ENCODE peak calls at places on chromosomes 5 and 9, in ten cellular contexts. One of them, this sample, is unnamed.

GRCh38 chr5:146447734-146448380 is 724 bp downstream of the TCERG1 start:
- DNase-seq in T-helper 1 cell: no peak
- DNase-seq in naive thymus-derived CD4-positive, alpha-beta T cell: peak; percentile 8
- DNase-seq in stimulated activated CD4-positive, alpha-beta T cell treated with anti-CD3 and anti-CD28 coated beads, Interleukin-4, amount 100 ng/mL, for 24 hours: peak; percentile 42
- DNase-seq in activated T-cell treated with anti-CD3 and anti-CD28 coated beads for 48 hours: peak; percentile 11
- DNase-seq in AG08396: peak; percentile 29
- DNase-seq in non-pigmented ciliary epithelial cell: no peak
- DNase-seq in Calu3: peak; percentile 40
- DNase-seq in CD4-positive, alpha-beta memory T cell: no peak
- DNase-seq in GDM1: no peak
- DNase-seq in this sample: no peak

GRCh38 chr5:151661968-151662732 is 24.6 kb downstream of the SPARC start:
- DNase-seq in T-helper 1 cell: no peak
- DNase-seq in naive thymus-derived CD4-positive, alpha-beta T cell: no peak
- DNase-seq in stimulated activated CD4-positive, alpha-beta T cell treated with anti-CD3 and anti-CD28 coated beads, Interleukin-4, amount 100 ng/mL, for 24 hours: no peak
- DNase-seq in activated T-cell treated with anti-CD3 and anti-CD28 coated beads for 48 hours: no peak
- DNase-seq in AG08396: no peak
- DNase-seq in non-pigmented ciliary epithelial cell: no peak
- DNase-seq in Calu3: no peak
- DNase-seq in CD4-positive, alpha-beta memory T cell: no peak
- DNase-seq in GDM1: no peak
- DNase-seq in this sample: no peak

GRCh38 chr9:35882996-35883395 is 12.8 kb upstream of the OR13J1 start:
- DNase-seq in T-helper 1 cell: no peak
- DNase-seq in naive thymus-derived CD4-positive, alpha-beta T cell: no peak
- DNase-seq in stimulated activated CD4-positive, alpha-beta T cell treated with anti-CD3 and anti-CD28 coated beads, Interleukin-4, amount 100 ng/mL, for 24 hours: no peak
- DNase-seq in activated T-cell treated with anti-CD3 and anti-CD28 coated beads for 48 hours: no peak
- DNase-seq in AG08396: no peak
- DNase-seq in non-pigmented ciliary epithelial cell: no peak
- DNase-seq in Calu3: no peak
- DNase-seq in CD4-positive, alpha-beta memory T cell: no peak
- DNase-seq in GDM1: no peak
- DNase-seq in this sample: no peak

GRCh38 chr5:141914154-141914743 is 9.4 kb upstream of the DELE1 start:
- DNase-seq in T-helper 1 cell: no peak
- DNase-seq in naive thymus-derived CD4-positive, alpha-beta T cell: peak; percentile 16
- DNase-seq in stimulated activated CD4-positive, alpha-beta T cell treated with anti-CD3 and anti-CD28 coated beads, Interleukin-4, amount 100 ng/mL, for 24 hours: peak; percentile 9
- DNase-seq in activated T-cell treated with anti-CD3 and anti-CD28 coated beads for 48 hours: peak; percentile 27
- DNase-seq in AG08396: peak; percentile 48
- DNase-seq in non-pigmented ciliary epithelial cell: no peak
- DNase-seq in Calu3: peak; percentile 54
- DNase-seq in CD4-positive, alpha-beta memory T cell: no peak
- DNase-seq in GDM1: no peak
- DNase-seq in this sample: no peak

GRCh38 chr5:93677344-93678021 is 63.9 kb downstream of the POU5F2 start:
- DNase-seq in T-helper 1 cell: no peak
- DNase-seq in naive thymus-derived CD4-positive, alpha-beta T cell: no peak
- DNase-seq in stimulated activated CD4-positive, alpha-beta T cell treated with anti-CD3 and anti-CD28 coated beads, Interleukin-4, amount 100 ng/mL, for 24 hours: no peak
- DNase-seq in activated T-cell treated with anti-CD3 and anti-CD28 coated beads for 48 hours: no peak
- DNase-seq in AG08396: peak; percentile 79
- DNase-seq in non-pigmented ciliary epithelial cell: peak; percentile 63
- DNase-seq in Calu3: peak; percentile 76
- DNase-seq in CD4-positive, alpha-beta memory T cell: no peak
- DNase-seq in GDM1: no peak
- DNase-seq in this sample: peak; percentile 85

GRCh38 chr5:55645304-55645703 is 66.8 kb downstream of the SLC38A9 start:
- DNase-seq in T-helper 1 cell: no peak
- DNase-seq in naive thymus-derived CD4-positive, alpha-beta T cell: no peak
- DNase-seq in stimulated activated CD4-positive, alpha-beta T cell treated with anti-CD3 and anti-CD28 coated beads, Interleukin-4, amount 100 ng/mL, for 24 hours: no peak
- DNase-seq in activated T-cell treated with anti-CD3 and anti-CD28 coated beads for 48 hours: no peak
- DNase-seq in AG08396: no peak
- DNase-seq in non-pigmented ciliary epithelial cell: no peak
- DNase-seq in Calu3: no peak
- DNase-seq in CD4-positive, alpha-beta memory T cell: no peak
- DNase-seq in GDM1: no peak
- DNase-seq in this sample: no peak

GRCh38 chr9:92749934-92750315 is 14.7 kb downstream of the BICD2 start:
- DNase-seq in T-helper 1 cell: no peak
- DNase-seq in naive thymus-derived CD4-positive, alpha-beta T cell: no peak
- DNase-seq in stimulated activated CD4-positive, alpha-beta T cell treated with anti-CD3 and anti-CD28 coated beads, Interleukin-4, amount 100 ng/mL, for 24 hours: no peak
- DNase-seq in activated T-cell treated with anti-CD3 and anti-CD28 coated beads for 48 hours: no peak
- DNase-seq in AG08396: no peak
- DNase-seq in non-pigmented ciliary epithelial cell: no peak
- DNase-seq in Calu3: no peak
- DNase-seq in CD4-positive, alpha-beta memory T cell: no peak
- DNase-seq in GDM1: no peak
- DNase-seq in this sample: no peak

GRCh38 chr9:125904155-125904841 is 157.1 kb downstream of the PBX3 start:
- DNase-seq in T-helper 1 cell: no peak
- DNase-seq in naive thymus-derived CD4-positive, alpha-beta T cell: no peak
- DNase-seq in stimulated activated CD4-positive, alpha-beta T cell treated with anti-CD3 and anti-CD28 coated beads, Interleukin-4, amount 100 ng/mL, for 24 hours: no peak
- DNase-seq in activated T-cell treated with anti-CD3 and anti-CD28 coated beads for 48 hours: no peak
- DNase-seq in AG08396: no peak
- DNase-seq in non-pigmented ciliary epithelial cell: no peak
- DNase-seq in Calu3: no peak
- DNase-seq in CD4-positive, alpha-beta memory T cell: no peak
- DNase-seq in GDM1: peak; percentile 49
- DNase-seq in this sample: no peak

GRCh38 chr5:32329395-32329834 is 16.7 kb upstream of the MTMR12 start:
- DNase-seq in T-helper 1 cell: peak; percentile 33
- DNase-seq in naive thymus-derived CD4-positive, alpha-beta T cell: peak; percentile 44
- DNase-seq in stimulated activated CD4-positive, alpha-beta T cell treated with anti-CD3 and anti-CD28 coated beads, Interleukin-4, amount 100 ng/mL, for 24 hours: peak; percentile 61
- DNase-seq in activated T-cell treated with anti-CD3 and anti-CD28 coated beads for 48 hours: peak; percentile 35
- DNase-seq in AG08396: peak; percentile 80
- DNase-seq in non-pigmented ciliary epithelial cell: no peak
- DNase-seq in Calu3: peak; percentile 76
- DNase-seq in CD4-positive, alpha-beta memory T cell: no peak
- DNase-seq in GDM1: peak; percentile 49
- DNase-seq in this sample: no peak

GRCh38 chr5:14914603-14915277 is 43.2 kb upstream of the ANKH start:
- DNase-seq in T-helper 1 cell: no peak
- DNase-seq in naive thymus-derived CD4-positive, alpha-beta T cell: no peak
- DNase-seq in stimulated activated CD4-positive, alpha-beta T cell treated with anti-CD3 and anti-CD28 coated beads, Interleukin-4, amount 100 ng/mL, for 24 hours: peak; percentile 17
- DNase-seq in activated T-cell treated with anti-CD3 and anti-CD28 coated beads for 48 hours: no peak
- DNase-seq in AG08396: peak; percentile 18
- DNase-seq in non-pigmented ciliary epithelial cell: peak; percentile 65
- DNase-seq in Calu3: no peak
- DNase-seq in CD4-positive, alpha-beta memory T cell: no peak
- DNase-seq in GDM1: no peak
- DNase-seq in this sample: no peak

GRCh38 chr5:72854419-72854818 is 38.0 kb downstream of the TNPO1 start:
- DNase-seq in T-helper 1 cell: no peak
- DNase-seq in naive thymus-derived CD4-positive, alpha-beta T cell: no peak
- DNase-seq in stimulated activated CD4-positive, alpha-beta T cell treated with anti-CD3 and anti-CD28 coated beads, Interleukin-4, amount 100 ng/mL, for 24 hours: no peak
- DNase-seq in activated T-cell treated with anti-CD3 and anti-CD28 coated beads for 48 hours: no peak
- DNase-seq in AG08396: no peak
- DNase-seq in non-pigmented ciliary epithelial cell: no peak
- DNase-seq in Calu3: no peak
- DNase-seq in CD4-positive, alpha-beta memory T cell: no peak
- DNase-seq in GDM1: no peak
- DNase-seq in this sample: no peak

GRCh38 chr9:7967851-7968250 is 168.3 kb upstream of the DMAC1 start:
- DNase-seq in T-helper 1 cell: no peak
- DNase-seq in naive thymus-derived CD4-positive, alpha-beta T cell: no peak
- DNase-seq in stimulated activated CD4-positive, alpha-beta T cell treated with anti-CD3 and anti-CD28 coated beads, Interleukin-4, amount 100 ng/mL, for 24 hours: no peak
- DNase-seq in activated T-cell treated with anti-CD3 and anti-CD28 coated beads for 48 hours: no peak
- DNase-seq in AG08396: no peak
- DNase-seq in non-pigmented ciliary epithelial cell: no peak
- DNase-seq in Calu3: peak; percentile 21
- DNase-seq in CD4-positive, alpha-beta memory T cell: no peak
- DNase-seq in GDM1: no peak
- DNase-seq in this sample: no peak

GRCh38 chr5:7372399-7372798 is 23.5 kb upstream of the ADCY2 start:
- DNase-seq in T-helper 1 cell: no peak
- DNase-seq in naive thymus-derived CD4-positive, alpha-beta T cell: no peak
- DNase-seq in stimulated activated CD4-positive, alpha-beta T cell treated with anti-CD3 and anti-CD28 coated beads, Interleukin-4, amount 100 ng/mL, for 24 hours: no peak
- DNase-seq in activated T-cell treated with anti-CD3 and anti-CD28 coated beads for 48 hours: no peak
- DNase-seq in AG08396: no peak
- DNase-seq in non-pigmented ciliary epithelial cell: no peak
- DNase-seq in Calu3: no peak
- DNase-seq in CD4-positive, alpha-beta memory T cell: no peak
- DNase-seq in GDM1: no peak
- DNase-seq in this sample: no peak

GRCh38 chr5:118888556-118888955 is 99.8 kb downstream of the DTWD2 start:
- DNase-seq in T-helper 1 cell: no peak
- DNase-seq in naive thymus-derived CD4-positive, alpha-beta T cell: no peak
- DNase-seq in stimulated activated CD4-positive, alpha-beta T cell treated with anti-CD3 and anti-CD28 coated beads, Interleukin-4, amount 100 ng/mL, for 24 hours: no peak
- DNase-seq in activated T-cell treated with anti-CD3 and anti-CD28 coated beads for 48 hours: no peak
- DNase-seq in AG08396: no peak
- DNase-seq in non-pigmented ciliary epithelial cell: no peak
- DNase-seq in Calu3: no peak
- DNase-seq in CD4-positive, alpha-beta memory T cell: no peak
- DNase-seq in GDM1: no peak
- DNase-seq in this sample: no peak

GRCh38 chr9:8750639-8751041 is 951.1 kb upstream of the DMAC1 start:
- DNase-seq in T-helper 1 cell: no peak
- DNase-seq in naive thymus-derived CD4-positive, alpha-beta T cell: no peak
- DNase-seq in stimulated activated CD4-positive, alpha-beta T cell treated with anti-CD3 and anti-CD28 coated beads, Interleukin-4, amount 100 ng/mL, for 24 hours: no peak
- DNase-seq in activated T-cell treated with anti-CD3 and anti-CD28 coated beads for 48 hours: no peak
- DNase-seq in AG08396: no peak
- DNase-seq in non-pigmented ciliary epithelial cell: no peak
- DNase-seq in Calu3: no peak
- DNase-seq in CD4-positive, alpha-beta memory T cell: no peak
- DNase-seq in GDM1: no peak
- DNase-seq in this sample: no peak

GRCh38 chr9:127976498-127976897 is 4.3 kb downstream of the EEIG1 start:
- DNase-seq in T-helper 1 cell: no peak
- DNase-seq in naive thymus-derived CD4-positive, alpha-beta T cell: peak; percentile 57
- DNase-seq in stimulated activated CD4-positive, alpha-beta T cell treated with anti-CD3 and anti-CD28 coated beads, Interleukin-4, amount 100 ng/mL, for 24 hours: peak; percentile 23
- DNase-seq in activated T-cell treated with anti-CD3 and anti-CD28 coated beads for 48 hours: no peak
- DNase-seq in AG08396: no peak
- DNase-seq in non-pigmented ciliary epithelial cell: no peak
- DNase-seq in Calu3: no peak
- DNase-seq in CD4-positive, alpha-beta memory T cell: peak; percentile 87
- DNase-seq in GDM1: no peak
- DNase-seq in this sample: no peak

GRCh38 chr9:20941177-20941690 is 90.2 kb downstream of the HACD4 start:
- DNase-seq in T-helper 1 cell: peak; percentile 38
- DNase-seq in naive thymus-derived CD4-positive, alpha-beta T cell: peak; percentile 67
- DNase-seq in stimulated activated CD4-positive, alpha-beta T cell treated with anti-CD3 and anti-CD28 coated beads, Interleukin-4, amount 100 ng/mL, for 24 hours: peak; percentile 62
- DNase-seq in activated T-cell treated with anti-CD3 and anti-CD28 coated beads for 48 hours: peak; percentile 8
- DNase-seq in AG08396: peak; percentile 60
- DNase-seq in non-pigmented ciliary epithelial cell: no peak
- DNase-seq in Calu3: peak; percentile 39
- DNase-seq in CD4-positive, alpha-beta memory T cell: peak; percentile 56
- DNase-seq in GDM1: peak; percentile 51
- DNase-seq in this sample: peak; percentile 2

GRCh38 chr5:5795074-5795779 is 372.8 kb downstream of the ICE1 start:
- DNase-seq in T-helper 1 cell: no peak
- DNase-seq in naive thymus-derived CD4-positive, alpha-beta T cell: no peak
- DNase-seq in stimulated activated CD4-positive, alpha-beta T cell treated with anti-CD3 and anti-CD28 coated beads, Interleukin-4, amount 100 ng/mL, for 24 hours: no peak
- DNase-seq in activated T-cell treated with anti-CD3 and anti-CD28 coated beads for 48 hours: no peak
- DNase-seq in AG08396: no peak
- DNase-seq in non-pigmented ciliary epithelial cell: no peak
- DNase-seq in Calu3: no peak
- DNase-seq in CD4-positive, alpha-beta memory T cell: no peak
- DNase-seq in GDM1: no peak
- DNase-seq in this sample: no peak

GRCh38 chr5:83540105-83540504 is 68.6 kb downstream of the VCAN start:
- DNase-seq in T-helper 1 cell: no peak
- DNase-seq in naive thymus-derived CD4-positive, alpha-beta T cell: no peak
- DNase-seq in stimulated activated CD4-positive, alpha-beta T cell treated with anti-CD3 and anti-CD28 coated beads, Interleukin-4, amount 100 ng/mL, for 24 hours: no peak
- DNase-seq in activated T-cell treated with anti-CD3 and anti-CD28 coated beads for 48 hours: no peak
- DNase-seq in AG08396: no peak
- DNase-seq in non-pigmented ciliary epithelial cell: no peak
- DNase-seq in Calu3: no peak
- DNase-seq in CD4-positive, alpha-beta memory T cell: no peak
- DNase-seq in GDM1: no peak
- DNase-seq in this sample: no peak

GRCh38 chr5:135033026-135033861 is 784 bp downstream of the PITX1 start:
- DNase-seq in T-helper 1 cell: no peak
- DNase-seq in naive thymus-derived CD4-positive, alpha-beta T cell: peak; percentile 15
- DNase-seq in stimulated activated CD4-positive, alpha-beta T cell treated with anti-CD3 and anti-CD28 coated beads, Interleukin-4, amount 100 ng/mL, for 24 hours: no peak
- DNase-seq in activated T-cell treated with anti-CD3 and anti-CD28 coated beads for 48 hours: no peak
- DNase-seq in AG08396: peak; percentile 63
- DNase-seq in non-pigmented ciliary epithelial cell: no peak
- DNase-seq in Calu3: peak; percentile 55
- DNase-seq in CD4-positive, alpha-beta memory T cell: no peak
- DNase-seq in GDM1: no peak
- DNase-seq in this sample: no peak

GRCh38 chr9:89695441-89695891 is 90.7 kb downstream of the GADD45G start:
- DNase-seq in T-helper 1 cell: no peak
- DNase-seq in naive thymus-derived CD4-positive, alpha-beta T cell: no peak
- DNase-seq in stimulated activated CD4-positive, alpha-beta T cell treated with anti-CD3 and anti-CD28 coated beads, Interleukin-4, amount 100 ng/mL, for 24 hours: no peak
- DNase-seq in activated T-cell treated with anti-CD3 and anti-CD28 coated beads for 48 hours: no peak
- DNase-seq in AG08396: no peak
- DNase-seq in non-pigmented ciliary epithelial cell: no peak
- DNase-seq in Calu3: no peak
- DNase-seq in CD4-positive, alpha-beta memory T cell: no peak
- DNase-seq in GDM1: no peak
- DNase-seq in this sample: no peak

GRCh38 chr9:88833946-88834345 is 157.3 kb upstream of the S1PR3 start:
- DNase-seq in T-helper 1 cell: no peak
- DNase-seq in naive thymus-derived CD4-positive, alpha-beta T cell: no peak
- DNase-seq in stimulated activated CD4-positive, alpha-beta T cell treated with anti-CD3 and anti-CD28 coated beads, Interleukin-4, amount 100 ng/mL, for 24 hours: no peak
- DNase-seq in activated T-cell treated with anti-CD3 and anti-CD28 coated beads for 48 hours: no peak
- DNase-seq in AG08396: no peak
- DNase-seq in non-pigmented ciliary epithelial cell: no peak
- DNase-seq in Calu3: no peak
- DNase-seq in CD4-positive, alpha-beta memory T cell: no peak
- DNase-seq in GDM1: no peak
- DNase-seq in this sample: no peak

GRCh38 chr5:36744678-36745659 is 131.6 kb upstream of the NIPBL start:
- DNase-seq in T-helper 1 cell: no peak
- DNase-seq in naive thymus-derived CD4-positive, alpha-beta T cell: peak; percentile 30
- DNase-seq in stimulated activated CD4-positive, alpha-beta T cell treated with anti-CD3 and anti-CD28 coated beads, Interleukin-4, amount 100 ng/mL, for 24 hours: peak; percentile 28
- DNase-seq in activated T-cell treated with anti-CD3 and anti-CD28 coated beads for 48 hours: peak; percentile 18
- DNase-seq in AG08396: peak; percentile 84
- DNase-seq in non-pigmented ciliary epithelial cell: peak; percentile 13
- DNase-seq in Calu3: peak; percentile 92
- DNase-seq in CD4-positive, alpha-beta memory T cell: no peak
- DNase-seq in GDM1: peak; percentile 55
- DNase-seq in this sample: no peak

GRCh38 chr5:94467560-94468504 is 150.6 kb downstream of the KIAA0825 start:
- DNase-seq in T-helper 1 cell: no peak
- DNase-seq in naive thymus-derived CD4-positive, alpha-beta T cell: no peak
- DNase-seq in stimulated activated CD4-positive, alpha-beta T cell treated with anti-CD3 and anti-CD28 coated beads, Interleukin-4, amount 100 ng/mL, for 24 hours: no peak
- DNase-seq in activated T-cell treated with anti-CD3 and anti-CD28 coated beads for 48 hours: no peak
- DNase-seq in AG08396: no peak
- DNase-seq in non-pigmented ciliary epithelial cell: no peak
- DNase-seq in Calu3: no peak
- DNase-seq in CD4-positive, alpha-beta memory T cell: no peak
- DNase-seq in GDM1: no peak
- DNase-seq in this sample: no peak

GRCh38 chr5:59769832-59770231 is 123.7 kb downstream of the PDE4D start:
- DNase-seq in T-helper 1 cell: no peak
- DNase-seq in naive thymus-derived CD4-positive, alpha-beta T cell: no peak
- DNase-seq in stimulated activated CD4-positive, alpha-beta T cell treated with anti-CD3 and anti-CD28 coated beads, Interleukin-4, amount 100 ng/mL, for 24 hours: no peak
- DNase-seq in activated T-cell treated with anti-CD3 and anti-CD28 coated beads for 48 hours: no peak
- DNase-seq in AG08396: no peak
- DNase-seq in non-pigmented ciliary epithelial cell: no peak
- DNase-seq in Calu3: no peak
- DNase-seq in CD4-positive, alpha-beta memory T cell: no peak
- DNase-seq in GDM1: no peak
- DNase-seq in this sample: no peak

GRCh38 chr9:482736-483135 is 268.1 kb downstream of the DOCK8 start:
- DNase-seq in T-helper 1 cell: no peak
- DNase-seq in naive thymus-derived CD4-positive, alpha-beta T cell: no peak
- DNase-seq in stimulated activated CD4-positive, alpha-beta T cell treated with anti-CD3 and anti-CD28 coated beads, Interleukin-4, amount 100 ng/mL, for 24 hours: no peak
- DNase-seq in activated T-cell treated with anti-CD3 and anti-CD28 coated beads for 48 hours: no peak
- DNase-seq in AG08396: no peak
- DNase-seq in non-pigmented ciliary epithelial cell: no peak
- DNase-seq in Calu3: no peak
- DNase-seq in CD4-positive, alpha-beta memory T cell: no peak
- DNase-seq in GDM1: no peak
- DNase-seq in this sample: no peak

GRCh38 chr9:124880501-124880900 is 18.6 kb downstream of the ARPC5L start:
- DNase-seq in T-helper 1 cell: no peak
- DNase-seq in naive thymus-derived CD4-positive, alpha-beta T cell: no peak
- DNase-seq in stimulated activated CD4-positive, alpha-beta T cell treated with anti-CD3 and anti-CD28 coated beads, Interleukin-4, amount 100 ng/mL, for 24 hours: no peak
- DNase-seq in activated T-cell treated with anti-CD3 and anti-CD28 coated beads for 48 hours: no peak
- DNase-seq in AG08396: no peak
- DNase-seq in non-pigmented ciliary epithelial cell: no peak
- DNase-seq in Calu3: no peak
- DNase-seq in CD4-positive, alpha-beta memory T cell: no peak
- DNase-seq in GDM1: no peak
- DNase-seq in this sample: no peak

GRCh38 chr5:137619191-137619870 is 116.6 kb downstream of the KLHL3 start:
- DNase-seq in T-helper 1 cell: no peak
- DNase-seq in naive thymus-derived CD4-positive, alpha-beta T cell: no peak
- DNase-seq in stimulated activated CD4-positive, alpha-beta T cell treated with anti-CD3 and anti-CD28 coated beads, Interleukin-4, amount 100 ng/mL, for 24 hours: no peak
- DNase-seq in activated T-cell treated with anti-CD3 and anti-CD28 coated beads for 48 hours: no peak
- DNase-seq in AG08396: peak; percentile 64
- DNase-seq in non-pigmented ciliary epithelial cell: peak; percentile 71
- DNase-seq in Calu3: no peak
- DNase-seq in CD4-positive, alpha-beta memory T cell: no peak
- DNase-seq in GDM1: no peak
- DNase-seq in this sample: peak; percentile 74